ENCODE peak calls at places on chromosome 11, in eight cellular contexts. One of them, this sample, is unnamed.

GRCh38 chr11:75155570-75156422 is 4.9 kb downstream of the SLCO2B1 start:
- DNase-seq in fibroblast of mammary gland: no peak
- DNase-seq in heart right ventricle: no peak
- DNase-seq in mucosa of descending colon: no peak
- DNase-seq in Peyer's patch: peak
- DNase-seq in GM23338: no peak
- DNase-seq in CD8-positive, alpha-beta T cell: no peak
- DNase-seq in upper lobe of right lung: no peak
- DNase-seq in this sample: no peak

GRCh38 chr11:78094250-78094649 is 14.6 kb upstream of the NDUFC2 start:
- DNase-seq in mucosa of descending colon: no peak
- DNase-seq in CD8-positive, alpha-beta T cell: no peak
- DNase-seq in upper lobe of right lung: no peak
- DNase-seq in fibroblast of mammary gland: no peak
- DNase-seq in heart right ventricle: no peak
- DNase-seq in GM23338: no peak
- DNase-seq in Peyer's patch: no peak
- DNase-seq in this sample: no peak

GRCh38 chr11:8022876-8023275 is 35.7 kb downstream of the EIF3F start:
- DNase-seq in mucosa of descending colon: no peak
- DNase-seq in upper lobe of right lung: peak
- DNase-seq in CD8-positive, alpha-beta T cell: no peak
- DNase-seq in fibroblast of mammary gland: no peak
- DNase-seq in GM23338: no peak
- DNase-seq in heart right ventricle: no peak
- DNase-seq in Peyer's patch: peak
- DNase-seq in this sample: no peak

GRCh38 chr11:3135491-3136440 is 29.3 kb downstream of the OSBPL5 start:
- DNase-seq in Peyer's patch: no peak
- DNase-seq in heart right ventricle: no peak
- DNase-seq in upper lobe of right lung: peak
- DNase-seq in fibroblast of mammary gland: no peak
- DNase-seq in mucosa of descending colon: peak
- DNase-seq in CD8-positive, alpha-beta T cell: no peak
- DNase-seq in GM23338: peak
- DNase-seq in this sample: peak

GRCh38 chr11:126457817-126458216 is 102.3 kb downstream of the ST3GAL4 start:
- DNase-seq in Peyer's patch: no peak
- DNase-seq in CD8-positive, alpha-beta T cell: no peak
- DNase-seq in fibroblast of mammary gland: no peak
- DNase-seq in upper lobe of right lung: no peak
- DNase-seq in heart right ventricle: no peak
- DNase-seq in GM23338: no peak
- DNase-seq in mucosa of descending colon: no peak
- DNase-seq in this sample: no peak

GRCh38 chr11:16945671-16946469 is 68.3 kb downstream of the PLEKHA7 start:
- DNase-seq in fibroblast of mammary gland: peak
- DNase-seq in CD8-positive, alpha-beta T cell: no peak
- DNase-seq in heart right ventricle: peak
- DNase-seq in upper lobe of right lung: peak
- DNase-seq in GM23338: peak
- DNase-seq in mucosa of descending colon: peak
- DNase-seq in Peyer's patch: peak
- DNase-seq in this sample: peak

GRCh38 chr11:289145-289705 is 299 bp downstream of the PGGHG start:
- DNase-seq in upper lobe of right lung: no peak
- DNase-seq in heart right ventricle: no peak
- DNase-seq in Peyer's patch: no peak
- DNase-seq in fibroblast of mammary gland: no peak
- DNase-seq in GM23338: no peak
- DNase-seq in CD8-positive, alpha-beta T cell: no peak
- DNase-seq in mucosa of descending colon: no peak
- DNase-seq in this sample: no peak

GRCh38 chr11:20226936-20227335 is 66.7 kb upstream of the DBX1 start:
- DNase-seq in mucosa of descending colon: no peak
- DNase-seq in fibroblast of mammary gland: peak
- DNase-seq in CD8-positive, alpha-beta T cell: no peak
- DNase-seq in GM23338: no peak
- DNase-seq in heart right ventricle: no peak
- DNase-seq in upper lobe of right lung: no peak
- DNase-seq in Peyer's patch: no peak
- DNase-seq in this sample: no peak

GRCh38 chr11:128457874-128458273 is 129.5 kb downstream of the ETS1 start:
- DNase-seq in CD8-positive, alpha-beta T cell: no peak
- DNase-seq in upper lobe of right lung: no peak
- DNase-seq in fibroblast of mammary gland: peak
- DNase-seq in mucosa of descending colon: no peak
- DNase-seq in Peyer's patch: no peak
- DNase-seq in GM23338: no peak
- DNase-seq in heart right ventricle: no peak
- DNase-seq in this sample: no peak

GRCh38 chr11:111541209-111542061 is 915 bp downstream of the LAYN start:
- DNase-seq in Peyer's patch: peak
- DNase-seq in CD8-positive, alpha-beta T cell: no peak
- DNase-seq in upper lobe of right lung: peak
- DNase-seq in heart right ventricle: peak
- DNase-seq in mucosa of descending colon: peak
- DNase-seq in GM23338: peak
- DNase-seq in fibroblast of mammary gland: peak
- DNase-seq in this sample: peak

GRCh38 chr11:77118086-77118485 is 10.0 kb upstream of the MYO7A start:
- DNase-seq in mucosa of descending colon: no peak
- DNase-seq in GM23338: no peak
- DNase-seq in upper lobe of right lung: no peak
- DNase-seq in fibroblast of mammary gland: no peak
- DNase-seq in heart right ventricle: no peak
- DNase-seq in CD8-positive, alpha-beta T cell: no peak
- DNase-seq in Peyer's patch: no peak
- DNase-seq in this sample: no peak

GRCh38 chr11:122172352-122173073 is 56.5 kb upstream of the BLID start:
- DNase-seq in GM23338: no peak
- DNase-seq in heart right ventricle: no peak
- DNase-seq in CD8-positive, alpha-beta T cell: no peak
- DNase-seq in Peyer's patch: no peak
- DNase-seq in upper lobe of right lung: no peak
- DNase-seq in mucosa of descending colon: no peak
- DNase-seq in fibroblast of mammary gland: no peak
- DNase-seq in this sample: no peak

GRCh38 chr11:71453021-71453910 is at the start of gene NADSYN1:
- DNase-seq in upper lobe of right lung: peak
- DNase-seq in fibroblast of mammary gland: peak
- DNase-seq in Peyer's patch: peak
- DNase-seq in CD8-positive, alpha-beta T cell: peak
- DNase-seq in GM23338: peak
- DNase-seq in heart right ventricle: peak
- DNase-seq in mucosa of descending colon: peak
- DNase-seq in this sample: peak

DNA sequence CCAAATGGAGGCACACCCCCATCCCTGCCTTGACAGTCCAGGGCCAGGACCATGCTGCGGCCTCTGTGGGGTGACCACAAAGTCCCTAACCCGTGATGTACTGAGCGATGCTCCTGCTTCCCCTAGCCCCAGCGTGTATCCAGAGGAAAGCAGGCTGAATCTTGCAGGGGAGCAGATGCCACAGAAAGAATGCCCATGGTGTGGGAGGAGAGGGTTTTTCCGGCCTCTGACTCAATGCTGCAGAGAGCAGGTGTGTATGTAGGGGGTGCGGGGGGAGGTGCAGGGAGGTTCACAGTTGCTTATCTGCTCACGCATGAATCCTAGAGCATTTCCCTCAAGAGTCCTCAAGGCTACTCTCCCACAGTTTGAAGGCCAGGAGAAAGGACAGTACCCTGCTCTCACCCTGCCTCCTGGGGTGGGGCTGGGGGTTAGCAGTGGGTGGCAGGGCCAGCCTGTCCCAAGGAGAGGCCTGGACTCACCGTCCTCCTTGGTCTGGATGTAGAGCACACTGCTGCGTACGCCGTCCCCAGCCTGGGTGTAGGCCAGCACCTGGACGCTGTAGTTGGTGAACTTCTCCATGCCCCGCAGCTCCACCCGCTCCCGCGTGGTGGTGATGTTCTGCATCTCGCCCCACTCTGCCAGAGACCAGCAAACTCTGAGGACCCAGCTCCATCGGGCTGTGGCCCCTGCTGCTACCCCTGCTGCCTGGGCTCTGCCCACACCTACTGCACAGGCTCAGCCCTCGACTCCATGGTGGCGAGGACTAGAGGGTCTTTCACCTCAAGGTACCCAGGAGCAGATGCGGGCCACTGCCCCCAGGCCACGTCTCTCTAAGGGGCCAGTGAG is 130.8 kb downstream of the CEP164 start:
- DNase-seq in upper lobe of right lung: no peak
- DNase-seq in fibroblast of mammary gland: no peak
- DNase-seq in Peyer's patch: no peak
- DNase-seq in GM23338: no peak
- DNase-seq in heart right ventricle: no peak
- DNase-seq in CD8-positive, alpha-beta T cell: no peak
- DNase-seq in mucosa of descending colon: no peak
- DNase-seq in this sample: no peak
- TF ChIP-seq CTCF in upper lobe of right lung: no peak
- TF ChIP-seq CTCF in fibroblast of mammary gland: no peak
- TF ChIP-seq CTCF in Peyer's patch: no peak
- TF ChIP-seq CTCF in GM23338: no peak
- TF ChIP-seq CTCF in heart right ventricle: no peak
- TF ChIP-seq CTCF in CD8-positive, alpha-beta T cell: no peak
- TF ChIP-seq CTCF in mucosa of descending colon: no peak
- TF ChIP-seq CTCF in this sample: no peak

DNA sequence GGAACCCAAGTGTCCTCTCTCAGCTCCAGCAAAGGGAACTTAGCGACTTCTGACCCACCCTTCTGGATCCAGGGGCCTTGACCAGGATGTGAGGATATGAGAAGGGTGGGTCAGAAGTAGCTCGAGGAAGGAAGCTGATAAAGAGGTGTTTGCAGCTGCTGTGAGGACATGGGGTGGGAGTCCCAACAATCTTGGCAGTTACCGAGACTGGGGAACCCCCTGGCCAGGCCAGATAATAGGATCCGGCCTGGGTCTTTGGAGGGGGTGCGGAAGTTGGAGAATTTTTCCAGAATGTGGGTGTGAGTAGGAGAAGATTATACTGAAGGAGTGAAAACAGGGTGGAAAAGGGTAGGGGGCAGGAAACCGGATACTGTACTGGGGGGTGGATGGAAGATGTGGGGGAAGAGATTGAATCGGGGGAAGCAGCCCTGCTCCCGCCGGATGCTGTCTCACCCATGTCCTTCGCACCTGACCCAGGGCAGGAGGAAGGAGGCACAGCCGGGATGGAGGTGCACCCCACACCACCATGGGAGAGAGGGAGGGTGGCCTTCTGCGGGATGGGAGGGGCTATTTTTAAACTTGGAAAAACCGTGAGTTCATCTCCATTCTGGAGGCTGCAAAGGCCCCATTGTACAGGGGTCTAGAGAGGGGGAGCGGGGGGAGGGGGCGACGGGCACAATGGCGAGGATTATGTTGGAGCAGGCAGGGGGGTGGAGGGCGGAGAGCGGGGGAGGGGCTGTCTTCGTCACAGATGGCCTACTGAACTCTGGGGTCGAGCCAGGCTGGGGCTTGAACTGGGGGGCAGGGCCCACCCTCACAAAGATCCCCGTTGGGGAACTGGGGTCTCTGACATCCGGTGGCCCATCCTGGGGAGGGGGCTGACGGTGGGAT is 3.0 kb upstream of the MCAM start:
- DNase-seq in upper lobe of right lung: no peak
- DNase-seq in mucosa of descending colon: no peak
- DNase-seq in Peyer's patch: no peak
- DNase-seq in heart right ventricle: peak
- DNase-seq in GM23338: no peak
- DNase-seq in CD8-positive, alpha-beta T cell: no peak
- DNase-seq in fibroblast of mammary gland: no peak
- DNase-seq in this sample: no peak
- H3K4me3 ChIP-seq in upper lobe of right lung: peak
- H3K4me3 ChIP-seq in mucosa of descending colon: no peak
- H3K4me3 ChIP-seq in Peyer's patch: no peak
- H3K4me3 ChIP-seq in heart right ventricle: peak
- H3K4me3 ChIP-seq in GM23338: peak
- H3K4me3 ChIP-seq in CD8-positive, alpha-beta T cell: peak
- H3K4me3 ChIP-seq in fibroblast of mammary gland: no peak
- H3K4me3 ChIP-seq in this sample: no peak

GRCh38 chr11:29272019-29272654 is 744.7 kb downstream of the KCNA4 start:
- DNase-seq in Peyer's patch: no peak
- DNase-seq in fibroblast of mammary gland: peak
- DNase-seq in CD8-positive, alpha-beta T cell: no peak
- DNase-seq in GM23338: peak
- DNase-seq in upper lobe of right lung: no peak
- DNase-seq in mucosa of descending colon: no peak
- DNase-seq in heart right ventricle: no peak
- DNase-seq in this sample: no peak
- TF ChIP-seq CTCF in Peyer's patch: no peak
- TF ChIP-seq CTCF in fibroblast of mammary gland: peak
- TF ChIP-seq CTCF in CD8-positive, alpha-beta T cell: no peak
- TF ChIP-seq CTCF in GM23338: peak
- TF ChIP-seq CTCF in upper lobe of right lung: no peak
- TF ChIP-seq CTCF in mucosa of descending colon: no peak
- TF ChIP-seq CTCF in heart right ventricle: no peak
- TF ChIP-seq CTCF in this sample: no peak

DNA sequence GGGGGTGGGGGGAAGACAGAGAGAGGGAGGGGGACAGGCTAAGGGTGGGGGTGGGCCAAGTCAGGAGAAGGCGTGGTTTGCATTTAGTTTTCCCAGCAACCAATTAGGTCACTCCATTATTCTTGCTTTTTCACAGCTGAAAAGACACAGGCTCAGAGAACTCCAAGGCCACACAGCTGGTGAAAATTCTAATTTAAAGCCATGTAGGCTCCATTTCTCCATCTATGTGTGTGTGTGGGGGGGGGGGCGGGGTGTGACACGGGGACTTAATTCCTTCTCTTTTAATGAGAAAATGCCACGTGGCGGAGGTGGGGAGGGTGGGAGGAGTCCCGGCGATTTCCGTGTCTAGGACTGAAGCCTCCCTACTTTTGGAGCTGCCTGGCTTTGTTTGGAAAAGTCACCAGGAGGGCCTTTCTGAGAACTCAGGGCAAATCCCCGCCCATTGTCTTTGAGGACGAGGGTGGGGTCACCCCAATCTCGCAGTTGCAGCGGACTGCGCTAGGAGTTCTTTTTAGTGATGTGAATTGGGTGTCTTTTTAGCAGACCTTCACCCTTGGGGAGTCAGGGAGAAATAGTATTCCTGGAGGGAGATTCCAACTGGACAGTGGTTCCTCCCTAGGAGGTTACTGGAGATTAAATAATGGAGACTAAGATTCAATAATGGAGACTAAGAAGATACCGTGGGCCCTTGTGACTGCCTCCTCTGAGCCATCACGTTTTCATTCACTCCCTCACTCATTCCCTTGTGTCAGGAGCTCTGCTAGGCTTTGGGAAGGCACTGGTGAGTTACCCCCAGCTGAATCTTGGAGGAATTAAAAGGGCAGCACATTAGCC is 36.4 kb upstream of the PTPRJ start:
- DNase-seq in upper lobe of right lung: peak
- DNase-seq in fibroblast of mammary gland: no peak
- DNase-seq in CD8-positive, alpha-beta T cell: no peak
- DNase-seq in Peyer's patch: no peak
- DNase-seq in heart right ventricle: no peak
- DNase-seq in mucosa of descending colon: no peak
- DNase-seq in GM23338: peak
- DNase-seq in this sample: no peak
- H3K4me3 ChIP-seq in upper lobe of right lung: no peak
- H3K4me3 ChIP-seq in fibroblast of mammary gland: no peak
- H3K4me3 ChIP-seq in CD8-positive, alpha-beta T cell: no peak
- H3K4me3 ChIP-seq in Peyer's patch: no peak
- H3K4me3 ChIP-seq in heart right ventricle: no peak
- H3K4me3 ChIP-seq in mucosa of descending colon: no peak
- H3K4me3 ChIP-seq in GM23338: peak
- H3K4me3 ChIP-seq in this sample: no peak

This sample was measured in body of pancreas.